ENCODE peak calls at places on chromosomes 5 and 9, in five cellular contexts. F, T, C, D and W are unnamed samples.

GRCh38 chr5:124474821-124475220 is 271.6 kb downstream of the ZNF608 start:
- DNase-seq in D (no peak), C (peak), T (no peak), F (no peak), W (no peak)

GRCh38 chr9:122213589-122214413 is 15.0 kb downstream of the LHX6 start:
- DNase-seq in C (no peak), F (peak), T (no peak), D (no peak), W (peak)

GRCh38 chr9:136602193-136602885 is 56.5 kb upstream of the NOTCH1 start:
- DNase-seq in C (no peak), F (no peak), T (no peak), D (no peak), W (no peak)

GRCh38 chr9:68678430-68678829 is 26.6 kb upstream of the PIP5K1B start:
- DNase-seq in F (peak), C (peak), D (no peak), T (peak), W (no peak)

GRCh38 chr9:79809931-79810330 is 238.2 kb downstream of the TLE4 start:
- DNase-seq in F (no peak), T (peak), D (no peak), C (peak), W (no peak)

GRCh38 chr9:1871486-1872181 is 143.5 kb upstream of the SMARCA2 start:
- DNase-seq in C (no peak), T (peak), F (no peak), D (no peak), W (no peak)

GRCh38 chr9:4891674-4892073 is 93.4 kb upstream of the JAK2 start:
- DNase-seq in T (no peak), F (no peak), C (no peak), D (no peak), W (no peak)

GRCh38 chr9:21770877-21771560 is 31.4 kb upstream of the MTAP start:
- DNase-seq in T (no peak), C (peak), D (no peak), F (peak), W (no peak)

GRCh38 chr9:100437860-100438805 is 11.2 kb downstream of the MSANTD3 start:
- DNase-seq in C (peak), T (peak), F (peak), D (peak), W (peak)

GRCh38 chr9:126374366-126374781 is 47.7 kb downstream of the MVB12B start:
- DNase-seq in T (no peak), C (no peak), D (no peak), F (no peak), W (no peak)

GRCh38 chr5:107968998-107969397 is 298.3 kb upstream of the EFNA5 start:
- DNase-seq in D (no peak), C (peak), T (peak), F (no peak), W (no peak)

GRCh38 chr5:5521029-5521428 is 98.6 kb downstream of the ICE1 start:
- DNase-seq in F (no peak), D (no peak), C (no peak), T (no peak), W (no peak)

GRCh38 chr5:88188458-88189132 is 80.0 kb downstream of the TMEM161B start:
- DNase-seq in C (no peak), T (peak), D (no peak), F (no peak), W (no peak)

GRCh38 chr5:21806943-21807342 is 1046.2 kb downstream of the CDH12 start:
- DNase-seq in F (no peak), T (peak), C (peak), D (peak), W (no peak)

GRCh38 chr5:166596043-166596442 is 1695.4 kb upstream of the WWC1 start:
- DNase-seq in F (no peak), C (no peak), D (no peak), T (no peak), W (no peak)

GRCh38 chr9:96782241-96782640 is 4.4 kb upstream of the ZNF510 start:
- DNase-seq in T (no peak), D (no peak), C (no peak), F (no peak), W (peak)

GRCh38 chr9:96122255-96122654 is 179.7 kb downstream of the HSD17B3 start:
- DNase-seq in C (no peak), T (no peak), D (no peak), F (peak), W (no peak)

GRCh38 chr5:19903611-19904010 is 84.4 kb downstream of the CDH18 start:
- DNase-seq in D (no peak), T (peak), F (no peak), C (no peak), W (no peak)

GRCh38 chr5:132437604-132438275 is 52.8 kb downstream of the IRF1 start:
- DNase-seq in C (peak), T (peak), D (peak), F (peak), W (peak)

GRCh38 chr5:136133416-136134383 is 1.1 kb downstream of the SMAD5 start:
- DNase-seq in D (no peak), C (peak), T (peak), F (peak), W (peak)

GRCh38 chr9:12878342-12878978 is 103.6 kb downstream of the LURAP1L start:
- DNase-seq in D (no peak), F (no peak), C (peak), T (peak), W (no peak)

GRCh38 chr5:18798058-18798457 is 1163.8 kb downstream of the TAF11L14 start:
- DNase-seq in D (no peak), C (no peak), T (no peak), F (no peak), W (no peak)

GRCh38 chr5:43425965-43426364 is 13.8 kb upstream of the CCL28 start:
- DNase-seq in T (peak), F (peak), C (peak), D (no peak), W (no peak)

GRCh38 chr9:19934301-19934868 is 145.5 kb upstream of the SLC24A2 start:
- DNase-seq in C (peak), D (no peak), T (no peak), F (peak), W (no peak)

GRCh38 chr9:135951889-135952663 is 9.1 kb downstream of the UBAC1 start:
- DNase-seq in T (peak), F (no peak), C (peak), D (no peak), W (no peak)

DNA sequence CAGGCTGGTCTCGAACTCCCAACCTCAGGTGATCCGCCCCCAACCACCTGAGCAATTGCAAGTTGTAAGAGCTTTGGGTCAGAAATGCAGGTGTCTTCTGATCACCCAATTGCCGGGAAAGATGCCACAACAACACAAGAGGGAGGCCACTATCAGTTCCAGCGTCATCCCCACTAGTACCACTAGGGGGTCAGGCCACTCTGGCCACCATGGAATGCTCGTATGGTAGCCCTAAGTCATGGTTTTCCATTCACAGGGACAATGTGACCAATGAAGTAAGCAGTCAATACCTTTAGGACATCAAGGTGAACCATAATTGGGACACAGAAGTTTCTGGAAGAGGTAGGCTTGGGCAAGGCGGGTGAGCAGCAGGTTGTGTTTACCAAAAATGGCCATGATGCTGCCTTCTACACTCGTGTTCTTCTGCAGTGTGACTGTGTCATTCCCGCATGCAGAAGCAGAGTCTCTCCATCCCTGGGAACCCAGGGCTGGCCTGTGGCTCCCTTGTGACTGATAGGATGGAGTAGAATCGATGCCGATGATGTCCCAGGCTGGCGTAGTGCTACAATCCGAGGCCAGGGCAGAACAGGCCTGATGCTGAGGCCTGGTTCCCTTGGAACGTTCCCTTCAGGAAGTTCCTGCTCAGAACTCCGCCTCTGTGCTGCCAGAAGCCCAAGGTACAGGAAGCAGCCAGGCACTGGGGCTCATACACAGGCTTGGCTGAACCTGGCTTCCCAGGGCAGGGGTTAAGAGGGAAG is 42.2 kb upstream of the ANKRD33B start:
- DNase-seq in C (no peak), T (no peak), F (peak), D (no peak), W (no peak)
- TF ChIP-seq CTCF in C (peak), T (peak), F (no peak), D (no peak), W (no peak)

GRCh38 chr5:95241155-95241554 is 43.7 kb downstream of the MCTP1 start:
- DNase-seq in C (no peak), D (no peak), F (no peak), T (no peak), W (no peak)

GRCh38 chr5:95241635-95242034 is 43.3 kb downstream of the MCTP1 start:
- DNase-seq in C (no peak), D (no peak), F (no peak), T (no peak), W (peak)

GRCh38 chr5:95237324-95237723 is 47.6 kb downstream of the MCTP1 start:
- DNase-seq in D (no peak), C (no peak), T (no peak), F (no peak), W (no peak)

GRCh38 chr5:95235439-95235982 is 49.4 kb downstream of the MCTP1 start:
- DNase-seq in C (no peak), F (no peak), T (no peak), D (no peak), W (no peak)

GRCh38 chr5:95238560-95239325 is 46.2 kb downstream of the MCTP1 start:
- DNase-seq in F (peak), C (peak), D (no peak), T (peak), W (peak)
- TF ChIP-seq CTCF in F (peak), C (no peak), D (no peak), T (peak), W (no peak)

GRCh38 chr9:98272083-98272482 is 16.6 kb upstream of the TBC1D2 start:
- DNase-seq in T (no peak), F (no peak), C (no peak), D (no peak), W (no peak)
- TF ChIP-seq CTCF in T (no peak), F (no peak), C (no peak), D (no peak), W (no peak)

GRCh38 chr5:92808474-92808873 is 772.5 kb downstream of the NR2F1-AS1 start:
- DNase-seq in D (no peak), F (no peak), C (no peak), T (no peak), W (no peak)
- TF ChIP-seq CTCF in D (no peak), F (no peak), C (no peak), T (no peak), W (no peak)

GRCh38 chr5:35342664-35343063 is 112.4 kb upstream of the PRLR start:
- DNase-seq in T (no peak), D (no peak), F (no peak), C (no peak), W (no peak)

GRCh38 chr5:35341189-35341588 is 110.9 kb upstream of the PRLR start:
- DNase-seq in C (no peak), D (no peak), T (no peak), F (no peak), W (no peak)

GRCh38 chr5:35339616-35340100 is 109.4 kb upstream of the PRLR start:
- DNase-seq in C (no peak), F (no peak), T (no peak), D (no peak), W (no peak)

GRCh38 chr5:35345222-35345621 is 114.9 kb upstream of the PRLR start:
- DNase-seq in D (no peak), C (no peak), T (peak), F (peak), W (no peak)
- TF ChIP-seq CTCF in D (no peak), C (no peak), T (no peak), F (no peak), W (no peak)

GRCh38 chr9:81827616-81828296 is 100.5 kb upstream of the SPATA31D4 start:
- DNase-seq in C (no peak), T (no peak), F (no peak), D (no peak), W (no peak)

GRCh38 chr9:81829201-81829882 is 98.9 kb upstream of the SPATA31D4 start:
- DNase-seq in C (peak), D (no peak), T (no peak), F (no peak), W (no peak)

GRCh38 chr9:81832571-81833285 is 95.5 kb upstream of the SPATA31D4 start:
- DNase-seq in D (no peak), F (no peak), T (no peak), C (no peak), W (no peak)

GRCh38 chr9:81833563-81834345 is 94.5 kb upstream of the SPATA31D4 start:
- DNase-seq in F (peak), C (peak), T (no peak), D (no peak), W (no peak)
- TF ChIP-seq CTCF in F (no peak), C (no peak), T (no peak), D (no peak), W (no peak)

GRCh38 chr5:1762878-1763547 is 36.6 kb downstream of the MRPL36 start:
- DNase-seq in F (no peak), C (no peak), T (no peak), D (no peak), W (no peak)

GRCh38 chr5:1764606-1764960 is 35.1 kb downstream of the MRPL36 start:
- DNase-seq in F (no peak), T (no peak), D (no peak), C (no peak), W (no peak)

GRCh38 chr5:1762121-1762877 is 37.3 kb downstream of the MRPL36 start:
- DNase-seq in C (no peak), D (no peak), F (no peak), T (no peak), W (no peak)

GRCh38 chr5:1763960-1764605 is 35.6 kb downstream of the MRPL36 start:
- DNase-seq in F (no peak), C (no peak), T (no peak), D (no peak), W (no peak)

DNA sequence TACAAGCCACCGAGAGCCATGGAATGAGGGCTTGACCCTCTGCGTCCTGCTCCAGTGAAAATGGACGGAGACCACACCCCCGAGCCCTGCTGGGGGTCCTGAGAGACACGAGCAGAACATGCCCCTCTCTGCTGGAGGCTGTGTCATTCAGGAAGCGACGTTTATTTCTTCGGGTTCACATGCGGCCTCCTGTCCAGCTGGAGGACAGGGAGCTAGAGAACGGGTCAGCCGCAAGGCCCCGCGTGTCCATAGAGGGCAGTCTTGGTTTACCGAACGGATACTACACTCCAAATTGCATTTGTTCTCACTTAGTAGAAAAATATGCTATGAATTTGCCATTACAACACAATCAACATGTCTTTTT is 36.1 kb downstream of the MRPL36 start:
- DNase-seq in D (no peak), C (peak), T (peak), F (peak), W (peak)
- TF ChIP-seq CTCF in D (no peak), C (peak), T (peak), F (peak), W (peak)

DNA sequence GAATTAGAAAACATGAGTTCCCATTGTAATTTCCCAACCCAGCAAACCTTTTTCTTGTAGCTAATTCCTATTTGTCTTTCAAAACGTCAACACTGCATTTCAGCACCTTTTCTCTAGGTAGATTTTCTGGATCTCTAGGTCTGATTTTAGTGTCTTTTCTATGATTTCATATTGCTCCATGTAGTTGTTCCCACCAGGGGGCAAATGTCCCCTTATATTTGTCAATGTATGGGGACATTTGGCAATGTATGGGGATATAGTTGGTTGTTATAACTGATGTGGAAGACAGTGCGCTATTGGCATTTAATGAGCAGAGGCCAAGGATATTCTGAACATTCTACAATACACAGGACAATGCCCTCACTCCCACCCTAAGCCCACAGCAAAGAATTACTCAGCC is 273.9 kb upstream of the ADRA1B start:
- DNase-seq in C (no peak), D (no peak), T (no peak), F (no peak), W (no peak)
- TF ChIP-seq CTCF in C (peak), D (no peak), T (no peak), F (no peak), W (no peak)